ENCODE peak calls at places on chromosomes 2 and 18, in six cellular contexts. I is ureter, K is amniotic stem cell, N is GDM1, T is HTR-8/SVneo, G is head of caudate nucleus. D is an unnamed sample.

GRCh38 chr18:79483971-79484491 is 88.3 kb downstream of the NFATC1 start:
- DNase-seq in I (no peak), K (no peak), N (no peak), T (no peak), G (no peak), D (no peak)

GRCh38 chr2:201579536-201579935 is 63.8 kb downstream of the TMEM237 start:
- DNase-seq in I (no peak), K (no peak), N (no peak), T (no peak), G (no peak), D (no peak)

GRCh38 chr2:231568098-231568784 is 24.4 kb upstream of the TEX44 start:
- DNase-seq in I (no peak), K (no peak), N (no peak), T (no peak), G (no peak), D (no peak)

GRCh38 chr2:215454519-215454918 is 18.7 kb upstream of the FN1 start:
- DNase-seq in I (no peak), K (no peak), N (no peak), T (peak), G (no peak), D (no peak)

GRCh38 chr2:232896111-232896510 is 26.0 kb downstream of the SNORC start:
- DNase-seq in I (no peak), K (no peak), N (no peak), T (no peak), G (no peak), D (no peak)

GRCh38 chr2:237012577-237013237 is 73.0 kb upstream of the COPS8 start:
- DNase-seq in I (no peak), K (no peak), N (no peak), T (no peak), G (no peak), D (no peak)

GRCh38 chr2:158878003-158878402 is 82.9 kb downstream of the DAPL1 start:
- DNase-seq in I (no peak), K (no peak), N (no peak), T (no peak), G (no peak), D (no peak)

GRCh38 chr2:145654156-145654555 is 1134.2 kb upstream of the ZEB2 start:
- DNase-seq in I (no peak), K (no peak), N (no peak), T (no peak), G (no peak), D (no peak)

GRCh38 chr2:219916761-219917160 is 289.3 kb downstream of the SLC4A3 start:
- DNase-seq in I (no peak), K (no peak), N (no peak), T (no peak), G (no peak), D (peak)

GRCh38 chr18:68667121-68667520 is 47.8 kb downstream of the TMX3 start:
- DNase-seq in I (no peak), K (no peak), N (no peak), T (no peak), G (no peak), D (no peak)

GRCh38 chr18:51490417-51490816 is 292.9 kb upstream of the MEX3C start:
- DNase-seq in I (no peak), K (no peak), N (no peak), T (no peak), G (no peak), D (no peak)

GRCh38 chr18:68152770-68153169 is 562.1 kb downstream of the TMX3 start:
- DNase-seq in I (no peak), K (no peak), N (peak), T (no peak), G (no peak), D (no peak)

GRCh38 chr2:197163755-197164753 is 146.5 kb downstream of the ANKRD44 start:
- DNase-seq in I (no peak), K (no peak), N (no peak), T (no peak), G (peak), D (no peak)

GRCh38 chr2:172108587-172108930 is 5.9 kb upstream of the DLX2 start:
- DNase-seq in I (no peak), K (no peak), N (no peak), T (no peak), G (no peak), D (no peak)

GRCh38 chr2:67760995-67761394 is 301.8 kb downstream of the C1D start:
- DNase-seq in I (no peak), K (no peak), N (no peak), T (no peak), G (no peak), D (no peak)

GRCh38 chr2:101387151-101387807 is at the start of gene CREG2:
- DNase-seq in I (no peak), K (no peak), N (no peak), T (peak), G (peak), D (peak)

GRCh38 chr2:24958411-24958935 is 13.3 kb downstream of the DNAJC27 start:
- DNase-seq in I (no peak), K (no peak), N (no peak), T (no peak), G (no peak), D (no peak)

GRCh38 chr2:20599861-20600461 is 50.9 kb downstream of the HS1BP3 start:
- DNase-seq in I (no peak), K (no peak), N (no peak), T (no peak), G (no peak), D (no peak)

GRCh38 chr2:172244419-172245130 is 141.9 kb upstream of the DLX2 start:
- DNase-seq in I (no peak), K (no peak), N (no peak), T (no peak), G (no peak), D (no peak)

GRCh38 chr2:37985333-37985732 is 60.2 kb downstream of the RMDN2 start:
- DNase-seq in I (no peak), K (no peak), N (no peak), T (no peak), G (no peak), D (no peak)

GRCh38 chr2:10542033-10542432 is 93.9 kb upstream of the ODC1 start:
- DNase-seq in I (no peak), K (no peak), N (no peak), T (no peak), G (no peak), D (no peak)

GRCh38 chr2:134420256-134420655 is 166.4 kb downstream of the MGAT5 start:
- DNase-seq in I (no peak), K (no peak), N (no peak), T (no peak), G (no peak), D (no peak)

GRCh38 chr18:48797841-48798255 is 152.9 kb downstream of the SMAD7 start:
- DNase-seq in I (peak), K (no peak), N (no peak), T (no peak), G (no peak), D (no peak)

GRCh38 chr2:193382583-193382982 is 1187.8 kb upstream of the TMEFF2 start:
- DNase-seq in I (no peak), K (no peak), N (no peak), T (no peak), G (no peak), D (no peak)

GRCh38 chr2:60033325-60033724 is 520.1 kb downstream of the BCL11A start:
- DNase-seq in I (no peak), K (no peak), N (no peak), T (no peak), G (no peak), D (no peak)

D was measured in type B pancreatic cell.